ENCODE peak calls at places on chromosomes 13 and 19, in six cellular contexts. One of them, this sample, is unnamed.

GRCh38 chr13:32639502-32640105 is 53.4 kb downstream of the PDS5B start:
- DNase-seq in GDM1: peak
- DNase-seq in nucleus accumbens: no peak
- DNase-seq in colonic mucosa: peak
- DNase-seq in LHCN-M2: peak
- DNase-seq in non-pigmented ciliary epithelial cell: peak
- DNase-seq in this sample: no peak

GRCh38 chr13:91574756-91575155 is 176.3 kb downstream of the GPC5 start:
- DNase-seq in LHCN-M2: no peak
- DNase-seq in GDM1: no peak
- DNase-seq in nucleus accumbens: no peak
- DNase-seq in colonic mucosa: no peak
- DNase-seq in non-pigmented ciliary epithelial cell: peak
- DNase-seq in this sample: no peak

GRCh38 chr13:41407380-41407779 is 50.0 kb upstream of the RGCC start:
- DNase-seq in nucleus accumbens: no peak
- DNase-seq in GDM1: no peak
- DNase-seq in non-pigmented ciliary epithelial cell: peak
- DNase-seq in colonic mucosa: no peak
- DNase-seq in LHCN-M2: no peak
- DNase-seq in this sample: no peak

GRCh38 chr13:44710576-44710975 is 134.4 kb upstream of the TSC22D1 start:
- DNase-seq in LHCN-M2: peak
- DNase-seq in colonic mucosa: no peak
- DNase-seq in non-pigmented ciliary epithelial cell: peak
- DNase-seq in nucleus accumbens: no peak
- DNase-seq in GDM1: peak
- DNase-seq in this sample: no peak

GRCh38 chr13:31797154-31797775 is 57.9 kb downstream of the RXFP2 start:
- DNase-seq in colonic mucosa: no peak
- DNase-seq in nucleus accumbens: no peak
- DNase-seq in LHCN-M2: peak
- DNase-seq in GDM1: no peak
- DNase-seq in non-pigmented ciliary epithelial cell: no peak
- DNase-seq in this sample: no peak

GRCh38 chr13:70339738-70340137 is 231.5 kb upstream of the KLHL1 start:
- DNase-seq in non-pigmented ciliary epithelial cell: no peak
- DNase-seq in colonic mucosa: peak
- DNase-seq in nucleus accumbens: no peak
- DNase-seq in GDM1: no peak
- DNase-seq in LHCN-M2: no peak
- DNase-seq in this sample: no peak

GRCh38 chr19:36101550-36102327 is 9.2 kb upstream of the OVOL3 start:
- DNase-seq in nucleus accumbens: no peak
- DNase-seq in LHCN-M2: no peak
- DNase-seq in colonic mucosa: no peak
- DNase-seq in non-pigmented ciliary epithelial cell: no peak
- DNase-seq in GDM1: no peak
- DNase-seq in this sample: no peak

GRCh38 chr13:105196052-105196451 is 1339.4 kb downstream of the EFNB2 start:
- DNase-seq in LHCN-M2: peak
- DNase-seq in non-pigmented ciliary epithelial cell: peak
- DNase-seq in GDM1: no peak
- DNase-seq in colonic mucosa: no peak
- DNase-seq in nucleus accumbens: no peak
- DNase-seq in this sample: no peak

GRCh38 chr19:29293736-29294342 is 80.9 kb upstream of the UQCRFS1 start:
- DNase-seq in colonic mucosa: no peak
- DNase-seq in non-pigmented ciliary epithelial cell: no peak
- DNase-seq in LHCN-M2: no peak
- DNase-seq in GDM1: no peak
- DNase-seq in nucleus accumbens: no peak
- DNase-seq in this sample: no peak

GRCh38 chr19:34173145-34173956 is 1.0 kb downstream of the LSM14A start:
- DNase-seq in non-pigmented ciliary epithelial cell: no peak
- DNase-seq in colonic mucosa: peak
- DNase-seq in nucleus accumbens: peak
- DNase-seq in LHCN-M2: peak
- DNase-seq in GDM1: no peak
- DNase-seq in this sample: no peak

GRCh38 chr13:109862627-109863026 is 76.2 kb upstream of the IRS2 start:
- DNase-seq in colonic mucosa: no peak
- DNase-seq in non-pigmented ciliary epithelial cell: no peak
- DNase-seq in LHCN-M2: peak
- DNase-seq in GDM1: no peak
- DNase-seq in nucleus accumbens: no peak
- DNase-seq in this sample: no peak

GRCh38 chr13:110152351-110152750 is 154.6 kb downstream of the COL4A1 start:
- DNase-seq in LHCN-M2: no peak
- DNase-seq in non-pigmented ciliary epithelial cell: no peak
- DNase-seq in nucleus accumbens: no peak
- DNase-seq in colonic mucosa: no peak
- DNase-seq in GDM1: no peak
- DNase-seq in this sample: no peak

GRCh38 chr13:23735329-23735728 is 153.9 kb downstream of the MIPEP start:
- DNase-seq in non-pigmented ciliary epithelial cell: no peak
- DNase-seq in GDM1: no peak
- DNase-seq in nucleus accumbens: no peak
- DNase-seq in LHCN-M2: no peak
- DNase-seq in colonic mucosa: no peak
- DNase-seq in this sample: no peak

GRCh38 chr13:76385606-76386005 is 500.6 kb downstream of the KCTD12 start:
- DNase-seq in GDM1: no peak
- DNase-seq in nucleus accumbens: no peak
- DNase-seq in colonic mucosa: no peak
- DNase-seq in non-pigmented ciliary epithelial cell: no peak
- DNase-seq in LHCN-M2: peak
- DNase-seq in this sample: no peak

GRCh38 chr19:4966591-4966990 is 2.3 kb upstream of the KDM4B start:
- DNase-seq in colonic mucosa: no peak
- DNase-seq in LHCN-M2: no peak
- DNase-seq in nucleus accumbens: no peak
- DNase-seq in GDM1: no peak
- DNase-seq in non-pigmented ciliary epithelial cell: no peak
- DNase-seq in this sample: no peak

GRCh38 chr19:8454218-8454617 is 9.4 kb downstream of the HNRNPM start:
- DNase-seq in GDM1: no peak
- DNase-seq in LHCN-M2: no peak
- DNase-seq in colonic mucosa: no peak
- DNase-seq in nucleus accumbens: no peak
- DNase-seq in non-pigmented ciliary epithelial cell: no peak
- DNase-seq in this sample: no peak

GRCh38 chr19:2524840-2525723 is 49.2 kb downstream of the GADD45B start:
- DNase-seq in non-pigmented ciliary epithelial cell: no peak
- DNase-seq in nucleus accumbens: no peak
- DNase-seq in LHCN-M2: peak
- DNase-seq in colonic mucosa: no peak
- DNase-seq in GDM1: no peak
- DNase-seq in this sample: no peak

GRCh38 chr13:19587635-19588300 is 26.4 kb upstream of the TPTE2 start:
- DNase-seq in colonic mucosa: no peak
- DNase-seq in non-pigmented ciliary epithelial cell: no peak
- DNase-seq in nucleus accumbens: no peak
- DNase-seq in LHCN-M2: peak
- DNase-seq in GDM1: peak
- DNase-seq in this sample: no peak

GRCh38 chr13:71629167-71629566 is 237.8 kb downstream of the DACH1 start:
- DNase-seq in nucleus accumbens: no peak
- DNase-seq in GDM1: no peak
- DNase-seq in colonic mucosa: no peak
- DNase-seq in non-pigmented ciliary epithelial cell: no peak
- DNase-seq in LHCN-M2: no peak
- DNase-seq in this sample: no peak

GRCh38 chr13:25067054-25067453 is 28.9 kb upstream of the PABPC3 start:
- DNase-seq in non-pigmented ciliary epithelial cell: no peak
- DNase-seq in nucleus accumbens: no peak
- DNase-seq in GDM1: no peak
- DNase-seq in LHCN-M2: no peak
- DNase-seq in colonic mucosa: no peak
- DNase-seq in this sample: no peak

GRCh38 chr19:28425431-28425931 is 787.5 kb downstream of the UQCRFS1 start:
- DNase-seq in GDM1: no peak
- DNase-seq in LHCN-M2: no peak
- DNase-seq in nucleus accumbens: no peak
- DNase-seq in non-pigmented ciliary epithelial cell: peak
- DNase-seq in colonic mucosa: no peak
- DNase-seq in this sample: no peak

GRCh38 chr13:64551755-64552154 is 2678.4 kb downstream of the PCDH9 start:
- DNase-seq in colonic mucosa: no peak
- DNase-seq in non-pigmented ciliary epithelial cell: peak
- DNase-seq in GDM1: no peak
- DNase-seq in nucleus accumbens: no peak
- DNase-seq in LHCN-M2: peak
- DNase-seq in this sample: no peak

GRCh38 chr19:28020631-28021315 is 1192.2 kb downstream of the UQCRFS1 start:
- DNase-seq in LHCN-M2: no peak
- DNase-seq in nucleus accumbens: no peak
- DNase-seq in GDM1: no peak
- DNase-seq in colonic mucosa: no peak
- DNase-seq in non-pigmented ciliary epithelial cell: no peak
- DNase-seq in this sample: no peak

GRCh38 chr19:48552406-48553322 is 692 bp downstream of the SULT2B1 start:
- DNase-seq in GDM1: no peak
- DNase-seq in non-pigmented ciliary epithelial cell: no peak
- DNase-seq in colonic mucosa: no peak
- DNase-seq in nucleus accumbens: no peak
- DNase-seq in LHCN-M2: no peak
- DNase-seq in this sample: no peak

GRCh38 chr13:63209330-63210017 is 1793.8 kb upstream of the PCDH20 start:
- DNase-seq in GDM1: no peak
- DNase-seq in non-pigmented ciliary epithelial cell: no peak
- DNase-seq in nucleus accumbens: no peak
- DNase-seq in colonic mucosa: no peak
- DNase-seq in LHCN-M2: no peak
- DNase-seq in this sample: no peak

GRCh38 chr19:46603752-46604241 is 2.7 kb downstream of the CALM3 start:
- DNase-seq in nucleus accumbens: no peak
- DNase-seq in non-pigmented ciliary epithelial cell: no peak
- DNase-seq in GDM1: no peak
- DNase-seq in colonic mucosa: no peak
- DNase-seq in LHCN-M2: no peak
- DNase-seq in this sample: no peak

GRCh38 chr13:43664700-43665191 is 122.0 kb downstream of the ENOX1 start:
- DNase-seq in non-pigmented ciliary epithelial cell: peak
- DNase-seq in LHCN-M2: peak
- DNase-seq in nucleus accumbens: no peak
- DNase-seq in colonic mucosa: peak
- DNase-seq in GDM1: no peak
- DNase-seq in this sample: no peak

GRCh38 chr13:114112231-114112825 is 20.1 kb downstream of the RASA3 start:
- DNase-seq in non-pigmented ciliary epithelial cell: no peak
- DNase-seq in LHCN-M2: no peak
- DNase-seq in GDM1: no peak
- DNase-seq in nucleus accumbens: no peak
- DNase-seq in colonic mucosa: no peak
- DNase-seq in this sample: no peak